ENCODE peak calls at places on chromosomes 7 and 10, in seven cellular contexts. S is WTC11; N is memory B cell; G is NCI-H2081; K is natural killer cell treated with Interleukin-12 subunit alpha and Interleukin-12 subunit beta and Interleukin-15 and Interleukin-18, amount 100 ng/mL, for 72 hours; F is germinal center; Y is activated CD4-positive, alpha-beta T cell treated with anti-CD3 and anti-CD28 coated beads, Interleukin-2, amount 10 ng/mL, durations not matched to agents 7 days and 5 days. L is an unnamed sample.

GRCh38 chr7:140031364-140031763 is 31.4 kb downstream of the PARP12 start:
- DNase-seq in S (no peak), N (no peak), G (no peak), K (no peak), F (no peak), Y (no peak), L (no peak)

GRCh38 chr7:13551503-13551902 is 438.0 kb downstream of the ETV1 start:
- DNase-seq in S (no peak), N (no peak), G (peak), K (no peak), F (no peak), Y (no peak), L (no peak)

GRCh38 chr7:24704311-24704710 is 53.0 kb downstream of the GSDME start:
- DNase-seq in S (no peak), N (no peak), G (no peak), K (no peak), F (no peak), Y (no peak), L (no peak)

GRCh38 chr7:8418627-8419245 is 14.7 kb upstream of the NXPH1 start:
- DNase-seq in S (peak), N (peak), G (peak), K (no peak), F (peak), Y (peak), L (peak)

GRCh38 chr7:92668564-92668963 is 78.4 kb upstream of the FAM133B start:
- DNase-seq in S (no peak), N (no peak), G (no peak), K (no peak), F (no peak), Y (no peak), L (no peak)

GRCh38 chr10:132193907-132194552 is 7.3 kb downstream of the DPYSL4 start:
- DNase-seq in S (no peak), N (no peak), G (no peak), K (peak), F (no peak), Y (peak), L (no peak)

GRCh38 chr7:132352774-132353173 is 223.5 kb downstream of the PLXNA4 start:
- DNase-seq in S (no peak), N (no peak), G (no peak), K (no peak), F (no peak), Y (no peak), L (no peak)

GRCh38 chr10:78952686-78953085 is 116.1 kb upstream of the ZMIZ1 start:
- DNase-seq in S (no peak), N (no peak), G (no peak), K (no peak), F (no peak), Y (no peak), L (no peak)

GRCh38 chr7:76267107-76267834 is 35.2 kb upstream of the HSPB1 start:
- DNase-seq in S (peak), N (no peak), G (no peak), K (no peak), F (no peak), Y (no peak), L (no peak)

GRCh38 chr7:88306590-88307048 is at the start of gene STEAP4:
- DNase-seq in S (peak), N (no peak), G (no peak), K (peak), F (no peak), Y (no peak), L (peak)

GRCh38 chr10:37871568-37872251 is 14.3 kb upstream of the ZNF248 start:
- DNase-seq in S (no peak), N (no peak), G (no peak), K (no peak), F (no peak), Y (no peak), L (no peak)

GRCh38 chr10:104049497-104050250 is 36.0 kb downstream of the COL17A1 start:
- DNase-seq in S (no peak), N (no peak), G (no peak), K (no peak), F (no peak), Y (no peak), L (no peak)

GRCh38 chr7:154858836-154859537 is 143.9 kb downstream of the PAXIP1 start:
- DNase-seq in S (no peak), N (no peak), G (no peak), K (no peak), F (no peak), Y (no peak), L (peak)

GRCh38 chr7:7851381-7851780 is 117.2 kb upstream of the GLCCI1 start:
- DNase-seq in S (no peak), N (no peak), G (no peak), K (no peak), F (no peak), Y (no peak), L (no peak)

GRCh38 chr7:102009628-102010027 is 192.2 kb downstream of the CUX1 start:
- DNase-seq in S (no peak), N (no peak), G (no peak), K (no peak), F (no peak), Y (no peak), L (no peak)

GRCh38 chr7:31935115-31935514 is 135.1 kb downstream of the PDE1C start:
- DNase-seq in S (no peak), N (no peak), G (no peak), K (no peak), F (no peak), Y (no peak), L (no peak)

GRCh38 chr7:135748770-135749169 is at the start of gene FAM180A:
- DNase-seq in S (no peak), N (no peak), G (no peak), K (no peak), F (no peak), Y (no peak), L (no peak)

GRCh38 chr10:36171546-36171945 is 529.5 kb upstream of the FZD8 start:
- DNase-seq in S (no peak), N (no peak), G (no peak), K (no peak), F (no peak), Y (no peak), L (no peak)

GRCh38 chr10:21364196-21365114 is 161.0 kb downstream of the SKIDA1 start:
- DNase-seq in S (peak), N (no peak), G (no peak), K (no peak), F (no peak), Y (no peak), L (no peak)

GRCh38 chr7:146503844-146504243 is 387.2 kb downstream of the CNTNAP2 start:
- DNase-seq in S (no peak), N (no peak), G (no peak), K (no peak), F (no peak), Y (no peak), L (no peak)

GRCh38 chr10:92068900-92069299 is 145.3 kb downstream of the BTAF1 start:
- DNase-seq in S (no peak), N (no peak), G (no peak), K (no peak), F (no peak), Y (no peak), L (no peak)

GRCh38 chr7:11592699-11593098 is 239.3 kb downstream of the THSD7A start:
- DNase-seq in S (no peak), N (no peak), G (no peak), K (no peak), F (no peak), Y (no peak), L (no peak)

GRCh38 chr7:137097111-137097510 is 228.7 kb downstream of the CHRM2 start:
- DNase-seq in S (no peak), N (no peak), G (no peak), K (no peak), F (no peak), Y (no peak), L (no peak)

GRCh38 chr7:141073173-141073640 is 657 bp upstream of the TMEM178B start:
- DNase-seq in S (peak), N (no peak), G (peak), K (peak), F (peak), Y (no peak), L (peak)

GRCh38 chr7:75637854-75638606 is 100.7 kb downstream of the HIP1 start:
- DNase-seq in S (no peak), N (no peak), G (no peak), K (no peak), F (no peak), Y (no peak), L (no peak)

L was measured in head of caudate nucleus.